ENCODE peak calls at places on chromosomes 6 and 20, in six cellular contexts. One of them, this sample, is unnamed. For H3K9me3 and H3K4me1, the result is how much of the 10 kb centered on the place peaks cover.

GRCh38 chr20:3407426-3408250 is at the start of gene DNAAF9:
- DNase-seq in Peyer's patch: peak
- DNase-seq in heart right ventricle: peak
- DNase-seq in CD8-positive, alpha-beta memory T cell: peak
- DNase-seq in neuronal stem cell: peak
- DNase-seq in HepG2: peak
- DNase-seq in this sample: peak

GRCh38 chr6:157438611-157439109 is 57.7 kb downstream of the ZDHHC14 start:
- DNase-seq in Peyer's patch: no peak
- DNase-seq in heart right ventricle: no peak
- DNase-seq in CD8-positive, alpha-beta memory T cell: no peak
- DNase-seq in neuronal stem cell: no peak
- DNase-seq in HepG2: no peak
- DNase-seq in this sample: no peak

GRCh38 chr20:52888096-52888495 is 84.1 kb upstream of the TSHZ2 start:
- DNase-seq in Peyer's patch: no peak
- DNase-seq in heart right ventricle: no peak
- DNase-seq in CD8-positive, alpha-beta memory T cell: no peak
- DNase-seq in neuronal stem cell: no peak
- DNase-seq in HepG2: no peak
- DNase-seq in this sample: no peak

GRCh38 chr20:39775110-39775509 is 813.0 kb downstream of the DHX35 start:
- DNase-seq in Peyer's patch: peak
- DNase-seq in heart right ventricle: peak
- DNase-seq in CD8-positive, alpha-beta memory T cell: no peak
- DNase-seq in neuronal stem cell: no peak
- DNase-seq in HepG2: no peak
- DNase-seq in this sample: peak

GRCh38 chr6:142367501-142368018 is 65.8 kb downstream of the ADGRG6 start:
- DNase-seq in Peyer's patch: no peak
- DNase-seq in heart right ventricle: no peak
- DNase-seq in CD8-positive, alpha-beta memory T cell: no peak
- DNase-seq in neuronal stem cell: no peak
- DNase-seq in HepG2: no peak
- DNase-seq in this sample: no peak

GRCh38 chr6:11869656-11870340 is 91.2 kb upstream of the ADTRP start:
- DNase-seq in Peyer's patch: no peak
- DNase-seq in heart right ventricle: peak
- DNase-seq in CD8-positive, alpha-beta memory T cell: no peak
- DNase-seq in neuronal stem cell: no peak
- DNase-seq in HepG2: no peak
- DNase-seq in this sample: no peak

GRCh38 chr20:32028647-32029372 is 18.6 kb downstream of the CCM2L start:
- DNase-seq in Peyer's patch: no peak
- DNase-seq in heart right ventricle: no peak
- DNase-seq in CD8-positive, alpha-beta memory T cell: no peak
- DNase-seq in neuronal stem cell: no peak
- DNase-seq in HepG2: peak
- DNase-seq in this sample: no peak

GRCh38 chr6:80366721-80367120 is 260.2 kb downstream of the BCKDHB start:
- DNase-seq in Peyer's patch: no peak
- DNase-seq in heart right ventricle: peak
- DNase-seq in CD8-positive, alpha-beta memory T cell: no peak
- DNase-seq in neuronal stem cell: no peak
- DNase-seq in HepG2: no peak
- DNase-seq in this sample: no peak

GRCh38 chr6:116840091-116840490 is 11.2 kb upstream of the GPRC6A start:
- DNase-seq in Peyer's patch: no peak
- DNase-seq in heart right ventricle: no peak
- DNase-seq in CD8-positive, alpha-beta memory T cell: no peak
- DNase-seq in neuronal stem cell: no peak
- DNase-seq in HepG2: no peak
- DNase-seq in this sample: no peak

GRCh38 chr6:15330174-15330934 is 84.5 kb downstream of the JARID2 start:
- DNase-seq in Peyer's patch: no peak
- DNase-seq in heart right ventricle: no peak
- DNase-seq in CD8-positive, alpha-beta memory T cell: no peak
- DNase-seq in neuronal stem cell: no peak
- DNase-seq in HepG2: no peak
- DNase-seq in this sample: no peak

GRCh38 chr6:158799051-158799792 is 19.9 kb downstream of the EZR start:
- DNase-seq in Peyer's patch: no peak
- DNase-seq in heart right ventricle: peak
- DNase-seq in CD8-positive, alpha-beta memory T cell: no peak
- DNase-seq in neuronal stem cell: no peak
- DNase-seq in HepG2: peak
- DNase-seq in this sample: no peak

GRCh38 chr6:39865011-39865888 is 69.0 kb downstream of the MOCS1 start:
- DNase-seq in Peyer's patch: peak
- DNase-seq in heart right ventricle: peak
- DNase-seq in CD8-positive, alpha-beta memory T cell: peak
- DNase-seq in neuronal stem cell: peak
- DNase-seq in HepG2: peak
- DNase-seq in this sample: peak

GRCh38 chr6:152846825-152847224 is 96.2 kb downstream of the VIP start:
- DNase-seq in Peyer's patch: no peak
- DNase-seq in heart right ventricle: no peak
- DNase-seq in CD8-positive, alpha-beta memory T cell: no peak
- DNase-seq in neuronal stem cell: no peak
- DNase-seq in HepG2: peak
- DNase-seq in this sample: no peak

GRCh38 chr6:113599444-113599843 is 257.7 kb upstream of the MARCKS start:
- DNase-seq in Peyer's patch: no peak
- DNase-seq in heart right ventricle: no peak
- DNase-seq in CD8-positive, alpha-beta memory T cell: no peak
- DNase-seq in neuronal stem cell: no peak
- DNase-seq in HepG2: no peak
- DNase-seq in this sample: no peak

DNA sequence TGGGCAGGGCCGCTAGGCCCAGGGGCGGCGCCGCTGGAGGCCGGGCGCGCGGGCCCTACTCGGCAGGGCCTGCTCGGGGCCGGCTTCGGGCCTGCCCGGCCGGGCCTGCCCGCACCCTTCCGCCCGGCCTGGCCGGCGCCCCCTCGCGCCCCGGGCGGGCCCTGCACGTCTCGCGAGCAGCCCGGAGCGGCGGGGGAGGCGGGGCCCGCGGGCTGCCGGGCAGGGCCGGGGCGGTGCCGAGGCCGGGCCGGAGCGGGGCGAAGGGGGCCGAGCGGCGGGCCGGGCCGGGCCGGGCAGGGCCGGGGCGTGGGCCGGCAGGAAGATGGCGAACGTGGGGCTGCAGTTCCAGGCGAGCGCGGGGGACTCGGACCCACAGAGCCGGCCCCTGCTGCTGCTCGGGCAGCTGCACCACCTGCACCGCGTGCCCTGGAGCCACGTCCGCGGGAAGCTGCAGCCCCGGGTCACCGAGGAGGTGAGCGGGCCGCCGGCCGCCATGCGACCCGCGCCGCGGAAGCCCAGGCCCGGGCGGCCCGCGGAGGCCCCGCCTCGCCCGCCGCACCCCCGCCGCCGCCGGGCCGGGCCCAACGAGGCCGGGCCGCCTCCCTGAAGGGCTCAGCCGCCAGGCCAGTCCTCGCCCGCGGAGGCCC is at the start of gene NPEPL1:
- DNase-seq in Peyer's patch: peak
- DNase-seq in heart right ventricle: peak
- DNase-seq in CD8-positive, alpha-beta memory T cell: peak
- DNase-seq in neuronal stem cell: peak
- DNase-seq in HepG2: no peak
- DNase-seq in this sample: no peak
- H3K4me3 ChIP-seq in Peyer's patch: peak
- H3K4me3 ChIP-seq in heart right ventricle: no peak
- H3K4me3 ChIP-seq in CD8-positive, alpha-beta memory T cell: peak
- H3K4me3 ChIP-seq in neuronal stem cell: no peak
- H3K4me3 ChIP-seq in HepG2: no peak
- H3K4me3 ChIP-seq in this sample: peak

GRCh38 chr6:82553863-82554531 is 190.4 kb downstream of the TPBG start:
- DNase-seq in Peyer's patch: no peak
- DNase-seq in heart right ventricle: no peak
- DNase-seq in CD8-positive, alpha-beta memory T cell: no peak
- DNase-seq in neuronal stem cell: no peak
- DNase-seq in HepG2: no peak
- DNase-seq in this sample: no peak

GRCh38 chr6:82555801-82556200 is 192.2 kb downstream of the TPBG start:
- DNase-seq in Peyer's patch: no peak
- DNase-seq in heart right ventricle: no peak
- DNase-seq in CD8-positive, alpha-beta memory T cell: no peak
- DNase-seq in neuronal stem cell: no peak
- DNase-seq in HepG2: no peak
- DNase-seq in this sample: no peak

GRCh38 chr6:82551831-82552230 is 188.2 kb downstream of the TPBG start:
- DNase-seq in Peyer's patch: no peak
- DNase-seq in heart right ventricle: no peak
- DNase-seq in CD8-positive, alpha-beta memory T cell: no peak
- DNase-seq in neuronal stem cell: no peak
- DNase-seq in HepG2: no peak
- DNase-seq in this sample: no peak

DNA sequence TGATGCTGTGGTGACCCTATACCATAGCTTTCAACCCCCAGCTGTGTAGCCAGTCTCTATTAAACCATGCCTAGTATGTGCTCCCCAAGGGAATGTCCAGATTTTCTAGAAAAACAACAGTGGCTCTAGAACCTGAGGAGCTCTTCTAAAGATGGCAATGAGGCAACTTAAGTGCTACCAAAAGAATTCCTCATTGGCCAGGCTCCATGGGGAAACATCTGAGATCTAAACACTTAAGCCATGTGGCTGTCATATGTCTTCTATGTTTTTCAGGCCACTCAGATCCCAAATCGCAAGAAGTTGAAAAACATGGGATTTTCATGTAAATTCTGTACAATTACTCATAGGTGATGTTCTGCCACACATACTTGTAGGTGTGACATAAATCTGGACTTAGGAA is 191.1 kb downstream of the TPBG start:
- DNase-seq in Peyer's patch: no peak
- DNase-seq in heart right ventricle: no peak
- DNase-seq in CD8-positive, alpha-beta memory T cell: no peak
- DNase-seq in neuronal stem cell: no peak
- DNase-seq in HepG2: no peak
- DNase-seq in this sample: no peak
- H3K9me3 ChIP-seq in Peyer's patch: under half
- H3K9me3 ChIP-seq in heart right ventricle: under half
- H3K9me3 ChIP-seq in CD8-positive, alpha-beta memory T cell: under half
- H3K9me3 ChIP-seq in neuronal stem cell: under half
- H3K9me3 ChIP-seq in HepG2: under half
- H3K9me3 ChIP-seq in this sample: under half

DNA sequence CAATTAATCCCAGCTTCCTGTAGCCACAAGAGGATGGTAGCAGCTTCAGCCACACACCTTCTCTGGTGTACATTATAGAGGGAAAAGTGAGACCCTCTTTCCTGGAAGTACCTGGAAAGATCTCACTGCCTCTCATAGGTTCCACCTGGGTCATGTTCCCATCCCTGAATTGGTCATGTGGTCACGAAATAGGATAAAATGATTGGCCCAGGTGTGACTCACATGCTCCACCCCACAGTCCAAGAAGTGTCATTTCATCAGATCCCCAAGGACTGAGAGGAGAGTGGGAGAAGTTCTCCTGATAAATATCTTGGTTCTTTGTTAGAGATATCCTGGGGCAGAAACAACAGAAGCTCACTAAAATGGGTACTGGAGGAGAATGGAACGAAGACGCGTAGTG is 142.4 kb downstream of the QRSL1 start:
- DNase-seq in Peyer's patch: no peak
- DNase-seq in heart right ventricle: no peak
- DNase-seq in CD8-positive, alpha-beta memory T cell: no peak
- DNase-seq in neuronal stem cell: no peak
- DNase-seq in HepG2: no peak
- DNase-seq in this sample: no peak
- H3K4me1 ChIP-seq in Peyer's patch: under half
- H3K4me1 ChIP-seq in heart right ventricle: under half
- H3K4me1 ChIP-seq in CD8-positive, alpha-beta memory T cell: under half
- H3K4me1 ChIP-seq in neuronal stem cell: under half
- H3K4me1 ChIP-seq in HepG2: under half
- H3K4me1 ChIP-seq in this sample: under half

DNA sequence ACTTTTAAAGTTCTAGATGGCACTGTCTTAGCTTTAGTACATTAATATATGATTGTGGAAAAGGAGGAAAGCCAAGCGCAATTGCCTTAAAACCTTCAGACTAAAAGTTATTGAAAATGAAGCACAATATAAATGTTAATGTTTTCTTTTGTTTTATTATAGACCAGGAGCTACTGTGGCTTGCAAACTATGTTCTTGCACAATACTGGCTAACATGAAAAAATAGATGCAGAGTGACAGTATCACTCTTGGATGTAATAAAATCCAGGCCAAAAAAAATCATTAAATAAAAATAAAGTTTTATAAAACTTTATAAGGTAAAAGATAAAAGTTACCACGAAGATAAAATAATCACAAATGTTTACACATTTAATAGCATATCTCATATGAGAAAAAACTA is 18.3 kb upstream of the PLN start:
- DNase-seq in Peyer's patch: no peak
- DNase-seq in heart right ventricle: no peak
- DNase-seq in CD8-positive, alpha-beta memory T cell: no peak
- DNase-seq in neuronal stem cell: no peak
- DNase-seq in HepG2: no peak
- DNase-seq in this sample: no peak
- H3K4me3 ChIP-seq in Peyer's patch: no peak
- H3K4me3 ChIP-seq in heart right ventricle: no peak
- H3K4me3 ChIP-seq in CD8-positive, alpha-beta memory T cell: no peak
- H3K4me3 ChIP-seq in neuronal stem cell: no peak
- H3K4me3 ChIP-seq in HepG2: no peak
- H3K4me3 ChIP-seq in this sample: no peak